ENCODE peak calls at places on chromosomes 11 and 22, in eight cellular contexts. Z is stomach, S is suprapubic skin, U is transverse colon, B is K562, W is tibial nerve, M is GM12878, I is sigmoid colon. R is an unnamed sample.

GRCh38 chr11:31841435-31841834 is 30.3 kb upstream of the PAX6 start:
- DNase-seq in B (no peak), U (no peak), I (no peak), M (no peak), S (no peak), W (no peak), Z (no peak), R (no peak)

GRCh38 chr11:64241175-64241429 is 207 bp downstream of the FKBP2 start:
- DNase-seq in M (peak; percentile 91), Z (no peak), S (no peak), W (no peak), U (no peak), B (no peak), I (no peak), R (no peak)

GRCh38 chr11:14179126-14179820 is 179.7 kb downstream of the RRAS2 start:
- DNase-seq in B (no peak), S (no peak), W (no peak), U (no peak), I (no peak), Z (no peak), M (no peak), R (no peak)

GRCh38 chr11:129190087-129190486 is 2.0 kb downstream of the ARHGAP32 start:
- DNase-seq in U (peak; percentile 13), Z (peak; percentile 29), B (no peak), I (no peak), S (no peak), W (no peak), M (no peak), R (no peak)

GRCh38 chr11:100942016-100942415 is 187.6 kb downstream of the PGR start:
- DNase-seq in Z (no peak), M (no peak), U (peak; percentile 11), W (no peak), I (no peak), S (no peak), B (peak; percentile 14), R (no peak)

GRCh38 chr11:67558084-67558772 is 25.4 kb upstream of the GSTP1 start:
- DNase-seq in S (no peak), M (peak; percentile 61), W (no peak), I (no peak), Z (peak; percentile 53), B (no peak), U (peak; percentile 71), R (peak; percentile 71)

GRCh38 chr11:6735306-6735705 is 36.5 kb downstream of the OR2AG2 start:
- DNase-seq in Z (no peak), S (no peak), I (no peak), B (no peak), U (no peak), M (no peak), W (no peak), R (no peak)

GRCh38 chr11:6609502-6610015 is 2.5 kb downstream of the TAF10 start:
- DNase-seq in M (no peak), U (no peak), W (no peak), Z (no peak), I (peak; percentile 67), B (no peak), S (no peak), R (no peak)

GRCh38 chr22:30564766-30565118 is 9.7 kb downstream of the GAL3ST1 start:
- DNase-seq in U (no peak), B (no peak), S (no peak), I (no peak), W (no peak), M (no peak), Z (no peak), R (no peak)

GRCh38 chr11:64553554-64554201 is 37.3 kb upstream of the SLC22A12 start:
- DNase-seq in M (no peak), U (peak; percentile 59), B (peak; percentile 70), I (peak; percentile 93), W (peak; percentile 75), S (no peak), Z (peak; percentile 60), R (peak; percentile 46)

GRCh38 chr11:117600261-117600783 is 196.7 kb downstream of the DSCAML1 start:
- DNase-seq in B (no peak), I (peak; percentile 48), S (no peak), Z (no peak), M (no peak), W (no peak), U (no peak), R (no peak)

DNA sequence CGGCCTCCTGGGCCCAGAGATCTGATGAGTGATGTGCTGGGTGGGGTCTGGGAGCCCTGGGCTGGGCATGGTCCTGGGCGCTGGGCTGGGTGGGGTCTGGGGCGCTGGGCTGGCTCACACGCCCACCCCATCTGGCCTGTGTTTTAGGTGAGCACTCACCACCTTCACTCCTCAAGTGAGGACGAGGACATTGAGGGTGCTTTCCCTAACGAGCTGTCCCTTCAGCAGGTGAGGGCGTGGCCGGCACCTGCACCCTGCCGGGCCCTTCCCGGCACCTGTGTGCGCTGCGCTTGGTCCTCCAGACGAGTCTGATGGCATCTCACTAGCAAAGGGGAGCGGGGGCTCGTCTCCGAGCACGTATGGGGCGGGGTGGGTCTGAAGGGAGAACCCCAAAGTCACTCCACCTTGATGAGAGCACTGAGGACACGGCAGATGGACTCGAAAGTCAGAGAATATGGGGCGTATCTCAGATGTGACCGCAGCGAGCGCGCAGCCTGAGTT is 37.9 kb downstream of the SBF1 start:
- DNase-seq in S (no peak), M (no peak), Z (no peak), I (no peak), B (no peak), W (no peak), U (no peak), R (peak; percentile 80)
- H3K36me3 ChIP-seq in S (peaks cover 82% of the 10 kb centered on the region), M (peaks cover 42% of the 10 kb centered on the region), Z (peaks cover 72% of the 10 kb centered on the region), I (peaks cover 85% of the 10 kb centered on the region), B (peaks cover 61% of the 10 kb centered on the region), W (peaks cover 16% of the 10 kb centered on the region), U (no peaks in the 10 kb centered on the region), R (peaks cover 84% of the 10 kb centered on the region)

DNA sequence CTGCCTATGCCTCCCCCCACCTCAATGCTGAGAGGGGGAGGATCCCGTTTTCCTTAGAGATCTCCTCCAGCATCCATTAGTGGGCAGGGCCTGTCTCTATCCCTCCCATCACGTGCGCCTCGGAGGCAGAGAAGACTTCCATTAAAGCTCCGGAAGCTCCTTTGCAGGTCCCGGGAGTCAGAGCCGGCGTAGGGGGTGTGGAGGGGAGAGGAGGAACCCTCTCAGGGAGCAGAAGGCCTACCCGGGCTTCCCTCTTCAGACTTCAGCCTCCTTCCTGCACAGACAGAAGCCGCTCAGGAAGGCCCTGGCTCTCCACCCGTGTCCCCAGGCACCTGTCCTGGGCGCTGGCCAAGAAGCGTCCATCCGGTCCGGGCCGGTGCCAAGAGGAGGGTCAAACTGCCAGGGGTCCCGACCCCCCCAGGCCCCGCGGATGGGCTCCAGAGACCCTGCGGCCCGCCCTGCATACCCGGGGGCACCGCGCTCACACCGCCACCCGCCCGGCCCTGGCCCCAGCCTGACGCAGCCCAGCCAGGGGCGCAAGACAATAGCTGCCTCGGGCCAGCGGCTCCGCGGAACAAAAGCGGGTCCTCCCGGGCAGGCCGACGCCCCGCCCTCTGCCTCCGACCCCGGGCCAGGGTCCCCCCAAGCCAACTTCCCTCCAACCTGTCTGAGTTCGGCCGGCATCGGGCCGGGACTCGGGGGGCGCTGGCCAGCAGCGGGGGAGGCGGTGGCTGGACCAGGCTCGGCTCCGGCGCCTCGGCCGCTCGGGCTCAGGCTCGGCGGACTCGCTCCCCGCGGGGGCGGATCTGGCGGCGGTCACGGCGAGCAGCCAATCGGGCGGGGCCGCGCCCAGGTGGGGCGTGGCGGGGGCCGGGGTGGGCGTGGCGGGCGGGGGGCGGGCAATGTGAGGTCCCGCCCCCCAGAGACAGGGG is 29.9 kb downstream of the ARVCF start:
- DNase-seq in S (no peak), U (peak; percentile 83), I (peak; percentile 89), W (peak; percentile 59), Z (peak; percentile 79), M (no peak), B (peak; percentile 100), R (peak; percentile 83)
- TF ChIP-seq POLR2A in S (no peak), U (peak; percentile 56), I (peak; percentile 70), W (peak; percentile 64), Z (no peak), M (no peak), B (peak; percentile 56), R (no peak)

GRCh38 chr11:1111545-1112212 is 37.0 kb downstream of the MUC2 start:
- DNase-seq in Z (no peak), U (no peak), W (no peak), I (peak; percentile 57), M (no peak), S (peak; percentile 56), B (no peak), R (no peak)

GRCh38 chr11:1116104-1116503 is 41.4 kb downstream of the MUC2 start:
- DNase-seq in B (no peak), Z (no peak), I (peak; percentile 32), U (no peak), W (no peak), S (peak; percentile 58), M (no peak), R (peak; percentile 41)

GRCh38 chr11:1112351-1113191 is 37.9 kb downstream of the MUC2 start:
- DNase-seq in W (no peak), M (no peak), U (no peak), I (peak; percentile 53), Z (no peak), B (peak; percentile 45), S (peak; percentile 56), R (peak; percentile 47)

GRCh38 chr11:1116666-1117390 is 40.9 kb upstream of the MUC5AC start:
- DNase-seq in Z (no peak), B (no peak), M (no peak), W (no peak), S (peak; percentile 72), U (peak; percentile 4), I (peak; percentile 46), R (peak; percentile 36)

DNA sequence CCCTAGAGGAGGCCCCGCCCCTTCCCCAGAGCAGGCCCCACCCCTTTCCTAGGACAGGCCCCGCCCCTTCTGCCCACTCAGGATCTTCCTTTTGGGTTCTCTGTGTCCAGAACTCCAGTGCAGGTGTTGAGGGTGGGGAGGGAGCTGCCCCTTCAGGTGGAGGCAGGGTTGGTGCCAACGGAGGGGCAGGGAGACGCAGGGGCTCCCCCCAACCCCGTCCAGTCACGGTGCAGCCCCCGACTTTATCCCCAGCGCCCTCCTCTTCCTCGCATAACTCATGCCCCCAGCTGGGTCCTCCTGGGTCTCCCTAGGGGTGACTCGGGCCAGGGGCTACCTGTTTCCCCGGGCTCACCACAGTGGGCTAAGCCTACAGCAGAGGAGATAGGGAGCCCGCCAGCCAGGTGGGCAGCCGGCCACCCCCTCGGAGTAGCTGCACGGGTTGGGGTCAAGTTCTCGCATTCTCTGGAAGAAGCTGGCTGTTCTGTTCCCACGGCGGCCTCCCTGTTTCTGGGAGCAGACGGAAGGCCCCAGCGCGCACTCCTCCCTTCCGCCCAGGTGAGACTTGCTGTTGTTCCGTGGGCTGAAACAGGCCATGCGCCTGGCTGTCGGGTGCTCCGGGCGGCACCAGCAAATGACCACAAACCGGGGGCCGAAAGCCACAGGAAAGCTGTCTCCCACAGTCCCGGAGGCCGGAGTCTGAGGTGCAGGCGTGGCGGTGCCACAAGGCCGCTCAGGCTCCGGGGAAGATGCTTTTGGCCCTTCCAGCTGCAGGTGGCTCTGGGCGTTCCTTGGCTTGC is 38.9 kb downstream of the MUC2 start:
- DNase-seq in M (no peak), S (peak; percentile 75), B (peak; percentile 55), Z (no peak), W (no peak), I (peak; percentile 55), U (no peak), R (no peak)
- TF ChIP-seq EP300 in M (no peak), S (no peak), B (no peak), Z (no peak), W (no peak), I (no peak), U (no peak), R (no peak)

DNA sequence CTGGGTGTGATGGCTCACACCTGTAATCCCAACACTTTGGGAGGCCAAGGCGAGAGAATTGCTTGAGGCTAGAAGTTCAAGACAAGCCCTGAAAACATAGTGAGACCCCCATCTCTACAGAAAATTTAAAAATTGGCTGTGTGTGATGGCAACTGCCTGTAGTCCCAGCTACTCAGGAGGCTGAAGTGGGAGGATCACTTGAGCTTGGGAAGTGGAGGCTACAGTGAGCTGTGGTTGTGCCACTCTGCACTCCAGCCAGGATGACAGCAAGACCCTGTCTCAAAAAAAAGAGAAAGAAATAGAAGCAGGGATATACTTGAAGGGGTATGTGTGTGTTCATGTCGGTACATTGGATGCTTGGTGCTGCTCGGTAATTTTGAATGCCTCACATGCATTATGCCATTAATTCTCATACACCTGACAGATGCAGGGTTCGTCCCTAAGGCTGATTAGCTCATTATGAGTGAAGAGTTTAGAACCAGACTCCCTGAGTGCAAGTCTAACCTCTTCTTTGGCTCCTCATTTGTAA is 14.0 kb downstream of the CRKL start:
- DNase-seq in U (no peak), Z (no peak), B (no peak), S (no peak), W (no peak), I (no peak), M (no peak), R (no peak)
- H3K36me3 ChIP-seq in U (no peaks in the 10 kb centered on the region), Z (peaks cover 3% of the 10 kb centered on the region), B (peaks cover 80% of the 10 kb centered on the region), S (peaks cover 18% of the 10 kb centered on the region), W (peaks cover 8% of the 10 kb centered on the region), I (peaks cover 26% of the 10 kb centered on the region), M (peaks cover 7% of the 10 kb centered on the region), R (peaks cover 27% of the 10 kb centered on the region)

R was measured in upper lobe of left lung.